ENCODE peak calls at places on chromosome 15, in eight cellular contexts. N, X, O, R, E, L, M and T are unnamed samples.

GRCh38 chr15:29939404-29939803 is 117.1 kb upstream of the TJP1 start:
- DNase-seq in N (no peak), L (no peak), X (no peak), E (no peak), R (no peak), M (no peak), O (no peak), T (no peak)

GRCh38 chr15:43440721-43441281 is 52.2 kb downstream of the TP53BP1 start:
- DNase-seq in R (no peak), L (no peak), M (no peak), E (peak), N (no peak), O (no peak), X (peak), T (peak)

GRCh38 chr15:72474912-72475601 is 927 bp downstream of the ARIH1 start:
- DNase-seq in L (peak), R (peak), X (peak), E (peak), N (peak), O (peak), M (peak), T (peak)

GRCh38 chr15:76328962-76329361 is 7.6 kb upstream of the ISL2 start:
- DNase-seq in M (no peak), R (no peak), N (no peak), E (no peak), X (no peak), L (no peak), O (no peak), T (no peak)

GRCh38 chr15:79370716-79371115 is 59.8 kb downstream of the TMED3 start:
- DNase-seq in X (no peak), E (no peak), N (no peak), R (no peak), O (no peak), L (no peak), M (no peak), T (no peak)

GRCh38 chr15:85722374-85722773 is 72.4 kb downstream of the KLHL25 start:
- DNase-seq in X (no peak), L (no peak), R (no peak), E (no peak), N (no peak), M (no peak), O (no peak), T (no peak)

GRCh38 chr15:95304116-95304873 is 1026.2 kb upstream of the NR2F2 start:
- DNase-seq in M (no peak), X (no peak), N (no peak), O (no peak), R (no peak), E (no peak), L (no peak), T (no peak)

GRCh38 chr15:36090276-36090946 is 489.0 kb upstream of the CDIN1 start:
- DNase-seq in E (no peak), L (no peak), O (no peak), N (no peak), X (no peak), M (no peak), R (no peak), T (no peak)

GRCh38 chr15:33675246-33675645 is 293.1 kb upstream of the CHRM5 start:
- DNase-seq in M (no peak), N (no peak), L (no peak), X (peak), R (no peak), E (peak), O (no peak), T (peak)

GRCh38 chr15:70964058-70964457 is 71.4 kb downstream of the LRRC49 start:
- DNase-seq in L (no peak), E (no peak), O (no peak), R (no peak), X (no peak), N (no peak), M (no peak), T (no peak)

GRCh38 chr15:57376695-57377477 is 581 bp downstream of the CGNL1 start:
- DNase-seq in X (no peak), R (peak), E (peak), O (peak), N (no peak), L (peak), M (peak), T (no peak)

GRCh38 chr15:99514306-99514705 is 51.5 kb upstream of the MEF2A start:
- DNase-seq in R (no peak), M (no peak), O (no peak), N (no peak), E (no peak), L (no peak), X (no peak), T (no peak)

GRCh38 chr15:78075490-78076230 is 1.9 kb downstream of the TBC1D2B start:
- DNase-seq in N (no peak), X (peak), O (no peak), L (peak), M (no peak), R (no peak), E (peak), T (no peak)

GRCh38 chr15:38750816-38751215 is 186.2 kb upstream of the RASGRP1 start:
- DNase-seq in X (no peak), L (no peak), R (no peak), N (no peak), E (no peak), O (no peak), M (no peak), T (no peak)

GRCh38 chr15:94503293-94503692 is 271.9 kb downstream of the MCTP2 start:
- DNase-seq in X (no peak), M (no peak), N (no peak), O (no peak), L (no peak), R (no peak), E (no peak), T (no peak)

GRCh38 chr15:42392309-42393024 is 33.2 kb downstream of the CAPN3 start:
- DNase-seq in R (no peak), E (no peak), N (no peak), M (no peak), O (no peak), X (no peak), L (no peak), T (no peak)

GRCh38 chr15:96054606-96055005 is 275.9 kb upstream of the NR2F2 start:
- DNase-seq in X (no peak), N (no peak), R (no peak), L (no peak), M (no peak), O (no peak), E (no peak), T (no peak)

GRCh38 chr15:75578206-75578947 is 738 bp downstream of the PTPN9 start:
- DNase-seq in M (peak), N (peak), L (no peak), O (no peak), E (peak), R (peak), X (no peak), T (peak)

GRCh38 chr15:59953392-59953883 is 50.7 kb upstream of the FOXB1 start:
- DNase-seq in N (no peak), X (no peak), O (no peak), L (no peak), R (peak), M (no peak), E (no peak), T (no peak)

GRCh38 chr15:47717036-47717611 is at the start of gene SEMA6D:
- DNase-seq in X (peak), R (peak), L (peak), E (peak), N (peak), M (peak), O (peak), T (no peak)

GRCh38 chr15:77034620-77035467 is 36.1 kb downstream of the TSPAN3 start:
- DNase-seq in X (no peak), M (no peak), R (peak), L (peak), N (peak), O (peak), E (peak), T (peak)

GRCh38 chr15:98647774-98648653 is at the start of gene IGF1R:
- DNase-seq in R (peak), L (peak), M (peak), X (peak), E (peak), N (peak), O (peak), T (peak)

GRCh38 chr15:63466378-63467192 is 37.8 kb upstream of the USP3 start:
- DNase-seq in L (no peak), R (no peak), O (no peak), X (no peak), N (no peak), M (no peak), E (peak), T (peak)

GRCh38 chr15:80852676-80853075 is 73.5 kb downstream of the CEMIP start:
- DNase-seq in X (no peak), N (no peak), M (no peak), E (no peak), L (no peak), R (no peak), O (peak), T (no peak)

GRCh38 chr15:80854104-80854503 is 74.9 kb downstream of the CEMIP start:
- DNase-seq in X (no peak), R (no peak), E (no peak), O (peak), M (no peak), L (no peak), N (no peak), T (no peak)

GRCh38 chr15:80856809-80857377 is 77.7 kb downstream of the CEMIP start:
- DNase-seq in N (no peak), M (peak), E (peak), X (peak), O (peak), L (no peak), R (no peak), T (no peak)

GRCh38 chr15:80855206-80855605 is 76.0 kb downstream of the CEMIP start:
- DNase-seq in R (no peak), N (no peak), E (no peak), O (peak), M (no peak), L (no peak), X (no peak), T (no peak)

GRCh38 chr15:80856400-80856799 is 77.2 kb downstream of the CEMIP start:
- DNase-seq in O (no peak), X (no peak), M (no peak), N (no peak), R (no peak), E (peak), L (no peak), T (peak)
- TF ChIP-seq CTCF in O (no peak), X (peak), M (no peak), N (no peak), R (peak), E (peak), L (no peak), T (peak)

GRCh38 chr15:93052090-93052892 is 36.7 kb downstream of the RGMA start:
- DNase-seq in O (no peak), L (no peak), E (no peak), M (no peak), N (no peak), X (no peak), R (no peak), T (peak)
- TF ChIP-seq CTCF in O (no peak), L (no peak), E (peak), M (no peak), N (no peak), X (peak), R (no peak), T (no peak)

GRCh38 chr15:82790321-82790720 is 15.5 kb downstream of the FSD2 start:
- DNase-seq in M (no peak), E (no peak), L (no peak), R (no peak), N (no peak), X (no peak), O (no peak), T (no peak)

GRCh38 chr15:82789491-82789890 is 16.4 kb downstream of the FSD2 start:
- DNase-seq in R (no peak), X (no peak), E (no peak), M (no peak), N (no peak), O (no peak), L (no peak), T (no peak)

GRCh38 chr15:82788496-82788895 is 17.4 kb downstream of the FSD2 start:
- DNase-seq in O (no peak), M (no peak), X (no peak), N (no peak), E (no peak), L (no peak), R (no peak), T (no peak)

GRCh38 chr15:82793737-82794136 is 12.1 kb downstream of the FSD2 start:
- DNase-seq in N (no peak), E (no peak), M (no peak), X (no peak), O (no peak), L (no peak), R (no peak), T (no peak)

DNA sequence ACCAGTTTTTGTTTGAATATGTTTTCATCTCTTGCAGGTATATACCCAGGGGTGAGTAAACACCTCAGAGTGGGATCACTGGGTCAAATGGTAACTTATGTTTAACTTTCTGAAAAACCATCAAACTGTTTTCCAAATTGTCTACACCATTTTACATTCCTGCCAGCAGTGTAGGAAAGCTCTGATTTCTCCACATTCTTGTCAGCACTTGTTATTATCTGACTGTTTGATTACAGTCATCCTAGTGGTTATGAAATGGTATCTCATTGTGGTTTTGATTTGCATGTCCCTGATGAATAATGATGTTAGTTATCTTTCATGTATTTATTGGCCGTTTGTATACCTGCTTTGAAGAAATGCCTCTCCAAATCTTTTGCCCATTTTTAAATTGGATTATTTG is 13.8 kb downstream of the FSD2 start:
- DNase-seq in L (no peak), R (no peak), X (no peak), M (no peak), E (no peak), N (no peak), O (no peak), T (no peak)
- TF ChIP-seq CTCF in L (no peak), R (no peak), X (no peak), M (no peak), E (no peak), N (no peak), O (no peak), T (no peak)

GRCh38 chr15:68342351-68342750 is 64.8 kb downstream of the FEM1B start:
- DNase-seq in O (no peak), E (no peak), X (no peak), M (no peak), L (no peak), N (no peak), R (no peak), T (no peak)
- TF ChIP-seq CTCF in O (no peak), E (no peak), X (no peak), M (no peak), L (no peak), N (no peak), R (no peak), T (no peak)

DNA sequence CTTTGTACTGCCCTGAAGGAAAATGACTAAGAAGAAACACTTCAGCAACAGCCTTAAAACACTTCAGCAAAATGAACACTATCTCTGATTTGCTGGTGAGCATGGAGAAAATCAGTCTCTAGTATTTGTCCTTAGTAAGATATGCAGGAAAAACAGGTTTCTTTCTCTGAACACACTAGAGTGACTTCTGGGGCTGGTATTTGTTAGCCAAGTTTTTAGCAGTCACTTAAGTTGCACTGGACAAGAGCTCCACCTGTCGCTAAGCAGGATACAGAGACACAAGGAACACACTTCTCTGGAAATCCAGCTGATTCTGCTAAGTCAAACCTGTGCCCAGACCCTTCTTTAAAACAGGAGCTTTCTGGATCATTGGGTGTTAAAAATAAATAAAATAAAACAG is 65.3 kb downstream of the CHAC1 start:
- DNase-seq in M (no peak), X (no peak), E (peak), N (no peak), L (no peak), R (no peak), O (no peak), T (no peak)
- TF ChIP-seq CTCF in M (peak), X (peak), E (peak), N (no peak), L (peak), R (peak), O (peak), T (no peak)